ENCODE peak calls at places on chromosomes 3 and 15, in eight cellular contexts. U, O, P, F, R, S, Q and W are unnamed samples. For H3K4me1 and H3K27me3, the result is how much of the 10 kb centered on the place peaks cover.

GRCh38 chr3:20930034-20930433 is 744.0 kb upstream of the SGO1 start:
- DNase-seq in U (no peak), O (no peak), P (no peak), F (peak), R (peak), S (no peak), Q (peak), W (no peak)

GRCh38 chr3:127831723-127832172 is 9.4 kb upstream of the MGLL start:
- DNase-seq in U (peak), O (peak), P (peak), F (peak), R (peak), S (no peak), Q (peak), W (peak)

GRCh38 chr3:104596551-104596950 is 770.2 kb upstream of the ALCAM start:
- DNase-seq in U (no peak), O (peak), P (no peak), F (peak), R (peak), S (no peak), Q (peak), W (peak)

GRCh38 chr15:49036650-49037545 is 9.3 kb downstream of the SECISBP2L start:
- DNase-seq in U (no peak), O (no peak), P (no peak), F (peak), R (no peak), S (no peak), Q (no peak), W (no peak)

GRCh38 chr3:11452988-11453847 is 181.0 kb downstream of the ATG7 start:
- DNase-seq in U (no peak), O (no peak), P (no peak), F (peak), R (no peak), S (no peak), Q (no peak), W (no peak)

GRCh38 chr3:133865136-133865855 is 30.4 kb downstream of the RAB6B start:
- DNase-seq in U (no peak), O (no peak), P (no peak), F (peak), R (no peak), S (no peak), Q (no peak), W (no peak)

GRCh38 chr3:32733631-32734229 is 48.7 kb downstream of the CNOT10 start:
- DNase-seq in U (no peak), O (no peak), P (no peak), F (peak), R (no peak), S (no peak), Q (peak), W (no peak)

GRCh38 chr3:90052425-90052950 is 945.1 kb downstream of the EPHA3 start:
- DNase-seq in U (no peak), O (no peak), P (no peak), F (peak), R (no peak), S (no peak), Q (no peak), W (no peak)

GRCh38 chr3:183937601-183938286 is 53.1 kb upstream of the PARL start:
- DNase-seq in U (no peak), O (no peak), P (no peak), F (no peak), R (no peak), S (no peak), Q (no peak), W (peak)

GRCh38 chr15:28907338-28907961 is 21.7 kb downstream of the APBA2 start:
- DNase-seq in U (peak), O (no peak), P (no peak), F (no peak), R (peak), S (peak), Q (no peak), W (no peak)

GRCh38 chr3:58009749-58010535 is 1.7 kb downstream of the FLNB start:
- DNase-seq in U (peak), O (peak), P (no peak), F (no peak), R (peak), S (no peak), Q (no peak), W (no peak)

DNA sequence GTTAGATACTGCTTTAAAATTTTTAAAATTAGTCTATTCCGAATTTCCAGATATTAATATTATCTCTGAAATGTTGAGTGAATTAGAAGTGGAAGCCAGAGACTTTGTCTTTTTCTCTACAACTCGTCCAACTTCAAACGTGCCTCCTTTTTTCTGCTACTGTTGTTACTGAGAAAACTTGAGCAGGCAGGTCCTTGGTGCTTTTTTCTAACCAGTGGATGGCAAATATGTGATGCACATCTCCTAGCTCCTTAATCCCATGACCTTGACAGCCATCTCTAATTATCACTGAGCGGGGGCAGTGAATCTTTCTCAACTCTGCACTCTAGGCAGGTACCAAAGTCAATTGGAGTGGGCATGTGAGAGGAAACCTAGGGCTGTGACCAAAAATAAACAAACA is 50.7 kb downstream of the FNDC3B start:
- DNase-seq in U (no peak), O (no peak), P (no peak), F (no peak), R (no peak), S (no peak), Q (no peak), W (no peak)
- H3K4me1 ChIP-seq in U (under half), O (under half), P (under half), F (under half), R (under half), S (under half), Q (under half), W (under half)

DNA sequence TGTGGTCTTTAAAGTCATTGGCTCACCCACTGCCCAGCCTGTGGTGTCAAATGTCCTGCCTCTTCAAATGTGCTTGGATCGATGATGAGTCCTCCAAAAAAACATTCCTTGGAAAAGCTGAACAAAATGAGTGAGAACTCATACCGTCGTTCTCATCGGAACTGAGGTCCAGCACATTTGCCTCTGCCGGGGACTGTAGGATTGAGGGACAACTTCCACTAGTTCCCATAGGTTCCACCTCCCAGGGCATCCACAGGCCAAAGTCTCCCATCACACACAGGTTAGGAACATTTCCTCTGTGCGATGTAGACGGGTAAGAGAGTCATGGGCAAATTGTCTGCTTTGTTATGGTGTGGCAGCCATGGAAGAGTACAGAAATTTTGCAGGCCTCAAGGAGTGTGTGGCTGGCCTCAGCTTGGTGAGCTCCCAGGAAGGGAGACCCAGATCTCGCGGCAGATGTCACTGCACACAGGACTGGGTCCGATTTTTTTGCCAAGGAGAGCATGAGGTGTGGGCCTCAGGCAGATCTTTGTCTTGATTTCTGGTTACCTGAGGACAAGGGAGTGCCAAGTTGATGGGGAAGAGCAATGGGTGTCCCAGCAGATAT is 115.7 kb downstream of the SNRPN start:
- DNase-seq in U (no peak), O (no peak), P (no peak), F (no peak), R (no peak), S (no peak), Q (no peak), W (no peak)
- H3K4me3 ChIP-seq in U (no peak), O (no peak), P (no peak), F (no peak), R (peak), S (no peak), Q (no peak), W (no peak)

GRCh38 chr15:82646250-82647044 is 716 bp downstream of the CPEB1 start:
- DNase-seq in U (peak), O (no peak), P (no peak), F (no peak), R (peak), S (no peak), Q (no peak), W (no peak)
- H3K27me3 ChIP-seq in U (under half), O (under half), P (half or more), F (under half), R (half or more), S (under half), Q (under half), W (half or more)

GRCh38 chr15:67101981-67102929 is 36.9 kb downstream of the SMAD3 start:
- DNase-seq in U (no peak), O (no peak), P (no peak), F (no peak), R (no peak), S (no peak), Q (no peak), W (no peak)
- H3K4me1 ChIP-seq in U (under half), O (under half), P (under half), F (under half), R (under half), S (under half), Q (under half), W (under half)

DNA sequence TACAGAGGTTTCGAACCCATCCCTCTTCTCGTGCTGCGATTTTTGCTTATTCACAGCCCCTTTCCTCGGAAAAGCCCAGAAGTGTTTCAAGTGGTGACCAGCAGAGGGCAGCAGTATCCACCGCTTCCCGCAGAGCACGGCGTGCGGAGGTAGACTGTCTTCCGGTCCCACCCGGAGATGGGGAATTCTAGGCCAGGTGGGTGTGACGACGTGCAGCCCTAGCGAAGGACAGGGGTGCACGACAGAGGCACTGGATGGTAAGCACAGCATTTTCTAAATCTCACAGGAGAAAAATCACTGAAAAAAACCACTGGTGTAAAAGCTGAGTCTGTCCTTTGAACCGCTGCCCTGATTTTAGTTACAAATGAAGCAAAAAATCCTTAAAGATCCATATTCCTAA is 7.4 kb upstream of the PSMD6 start:
- DNase-seq in U (peak), O (peak), P (peak), F (peak), R (peak), S (peak), Q (peak), W (peak)
- H3K4me3 ChIP-seq in U (peak), O (peak), P (peak), F (peak), R (no peak), S (peak), Q (peak), W (peak)

GRCh38 chr15:89500397-89501270 is 4.3 kb upstream of the RHCG start:
- DNase-seq in U (peak), O (no peak), P (no peak), F (no peak), R (peak), S (peak), Q (no peak), W (no peak)

GRCh38 chr15:89499156-89499555 is 2.8 kb upstream of the RHCG start:
- DNase-seq in U (peak), O (no peak), P (no peak), F (no peak), R (peak), S (peak), Q (no peak), W (no peak)

GRCh38 chr15:89495638-89496145 is 691 bp downstream of the RHCG start:
- DNase-seq in U (peak), O (peak), P (no peak), F (no peak), R (no peak), S (peak), Q (no peak), W (no peak)

GRCh38 chr15:89496155-89497098 is at the start of gene RHCG:
- DNase-seq in U (peak), O (peak), P (no peak), F (no peak), R (peak), S (peak), Q (peak), W (peak)

DNA sequence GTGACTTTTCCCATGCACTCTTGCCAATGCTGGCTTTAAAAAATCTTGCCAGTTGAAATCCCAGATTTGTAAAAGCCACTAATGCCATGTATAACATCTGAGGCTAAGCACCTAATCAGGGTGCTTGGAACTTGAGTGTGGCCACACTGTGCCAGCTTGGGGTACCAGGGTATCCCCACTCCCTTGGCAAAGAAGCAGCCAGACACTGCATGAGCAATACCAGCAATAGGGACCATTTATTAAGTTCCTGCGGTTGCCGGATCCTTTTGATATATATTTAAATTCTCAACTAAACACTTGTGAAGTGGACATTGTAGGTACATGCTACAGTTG is 2.2 kb upstream of the RHCG start:
- DNase-seq in U (no peak), O (no peak), P (no peak), F (no peak), R (no peak), S (no peak), Q (no peak), W (no peak)
- H3K27me3 ChIP-seq in U (under half), O (under half), P (under half), F (under half), R (half or more), S (half or more), Q (under half), W (under half)